ENCODE peak calls at places on chromosome 9, in seven cellular contexts. Z is CD4-positive, CD25-positive, alpha-beta regulatory T cell; M is tibial nerve; C is uterus; T is A673; A is Peyer's patch; Q is GM23248. G is an unnamed sample. For H3K27me3 and H3K4me1, the result is how much of the 10 kb centered on the place peaks cover.

GRCh38 chr9:37309136-37309535 is 113.4 kb upstream of the GRHPR start:
- DNase-seq in T (no peak), Q (peak), A (no peak), C (no peak), M (no peak), Z (no peak), G (peak)

GRCh38 chr9:91285729-91286353 is 75.9 kb downstream of the AUH start:
- DNase-seq in A (no peak), C (no peak), Q (no peak), M (no peak), T (no peak), Z (no peak), G (no peak)

GRCh38 chr9:84122572-84122971 is 142.0 kb downstream of the RMI1 start:
- DNase-seq in Q (no peak), Z (no peak), A (no peak), C (no peak), M (no peak), T (no peak), G (no peak)

GRCh38 chr9:89845321-89845720 is 240.5 kb downstream of the GADD45G start:
- DNase-seq in C (no peak), M (no peak), Q (no peak), T (no peak), A (no peak), Z (no peak), G (no peak)

GRCh38 chr9:6054280-6055099 is 39.1 kb upstream of the RANBP6 start:
- DNase-seq in Z (peak), Q (peak), A (no peak), M (peak), C (peak), T (peak), G (peak)

GRCh38 chr9:121206516-121207370 is 5.1 kb upstream of the RAB14 start:
- DNase-seq in T (peak), Q (no peak), M (no peak), C (no peak), A (no peak), Z (no peak), G (peak)

GRCh38 chr9:132004323-132004722 is 75.3 kb downstream of the MED27 start:
- DNase-seq in Q (no peak), M (no peak), A (no peak), C (no peak), T (no peak), Z (no peak), G (no peak)

GRCh38 chr9:87277346-87277745 is 220.3 kb upstream of the DAPK1 start:
- DNase-seq in M (no peak), C (no peak), Q (no peak), Z (no peak), A (no peak), T (no peak), G (no peak)

GRCh38 chr9:126117631-126118030 is 209.0 kb upstream of the MVB12B start:
- DNase-seq in Q (no peak), C (no peak), M (no peak), A (no peak), Z (no peak), T (no peak), G (no peak)

GRCh38 chr9:128902351-128903078 is 18.3 kb upstream of the PHYHD1 start:
- DNase-seq in T (no peak), A (peak), C (peak), M (no peak), Q (no peak), Z (peak), G (no peak)

GRCh38 chr9:93207326-93207814 is 23.4 kb downstream of the WNK2 start:
- DNase-seq in T (no peak), Z (no peak), A (peak), C (peak), M (peak), Q (peak), G (no peak)

GRCh38 chr9:37999501-38000189 is 69.4 kb downstream of the SHB start:
- DNase-seq in Z (no peak), M (no peak), C (no peak), A (peak), T (peak), Q (peak), G (no peak)

GRCh38 chr9:136539427-136540412 is 6.1 kb downstream of the NOTCH1 start:
- DNase-seq in C (peak), T (no peak), A (peak), Z (peak), M (peak), Q (no peak), G (no peak)

GRCh38 chr9:6565312-6565711 is 80.2 kb downstream of the GLDC start:
- DNase-seq in Z (no peak), T (no peak), Q (peak), A (no peak), C (no peak), M (no peak), G (no peak)

DNA sequence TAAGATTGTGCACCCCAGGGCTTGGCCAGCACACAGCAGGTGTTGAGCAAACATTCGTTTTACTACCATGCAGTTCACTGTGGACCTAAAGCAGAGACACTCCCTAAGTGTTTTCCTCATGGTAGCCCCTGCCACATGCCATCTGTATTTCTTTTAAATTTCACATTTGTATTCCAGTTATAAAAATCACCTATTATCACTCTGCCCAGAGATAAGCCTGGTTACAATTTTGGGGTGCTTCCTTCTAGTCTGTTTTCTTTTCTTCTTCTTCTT is 10.9 kb upstream of the FIBCD1 start:
- DNase-seq in A (no peak), M (no peak), C (no peak), T (no peak), Z (no peak), Q (no peak), G (no peak)
- H3K27me3 ChIP-seq in A (under half), M (under half), C (under half), T (under half), Z (under half), Q (under half), G (under half)

GRCh38 chr9:134641173-134641985 is at the start of gene COL5A1:
- DNase-seq in M (peak), A (peak), T (peak), C (peak), Q (peak), Z (peak), G (peak)

GRCh38 chr9:134640491-134641172 is 971 bp upstream of the COL5A1 start:
- DNase-seq in C (no peak), Z (no peak), Q (no peak), T (no peak), M (no peak), A (no peak), G (peak)

GRCh38 chr9:134642385-134643181 is 980 bp downstream of the COL5A1 start:
- DNase-seq in C (peak), T (peak), Z (no peak), Q (peak), A (no peak), M (peak), G (peak)

GRCh38 chr9:134643306-134643705 is 1.7 kb downstream of the COL5A1 start:
- DNase-seq in Q (peak), T (no peak), C (peak), M (no peak), Z (no peak), A (no peak), G (no peak)

GRCh38 chr9:134641989-134642384 is 384 bp downstream of the COL5A1 start:
- DNase-seq in C (no peak), A (no peak), Z (no peak), T (no peak), Q (no peak), M (no peak), G (no peak)
- H3K4me1 ChIP-seq in C (under half), A (under half), Z (under half), T (under half), Q (under half), M (half or more), G (half or more)

DNA sequence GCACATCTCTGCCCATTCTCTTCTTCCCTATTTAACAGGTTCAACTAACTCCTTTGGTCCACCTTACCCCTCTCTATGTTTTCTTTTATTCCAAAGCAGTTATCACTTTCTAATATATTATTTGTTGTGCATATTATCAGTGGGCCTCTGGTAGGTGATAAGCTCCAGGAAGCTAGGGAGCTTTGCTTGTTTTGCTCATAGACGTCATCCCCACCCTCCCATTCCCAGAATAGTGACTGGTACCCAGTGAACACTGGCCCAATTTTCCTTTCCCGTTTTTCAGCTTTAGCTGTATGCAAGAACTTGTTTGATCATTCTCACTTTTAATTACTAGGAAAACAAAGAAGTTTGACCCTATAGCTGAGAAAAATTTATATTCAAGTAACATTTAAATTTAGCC is 6.9 kb downstream of the ABHD17B start:
- DNase-seq in Q (no peak), M (no peak), Z (no peak), T (no peak), C (no peak), A (no peak), G (no peak)
- H3K27ac ChIP-seq in Q (no peak), M (no peak), Z (no peak), T (no peak), C (no peak), A (no peak), G (no peak)

GRCh38 chr9:34588671-34589370 is 703 bp downstream of the CNTFR start:
- DNase-seq in T (no peak), Z (no peak), Q (no peak), C (no peak), M (no peak), A (no peak), G (no peak)

GRCh38 chr9:34589371-34589655 is 211 bp downstream of the CNTFR start:
- DNase-seq in T (no peak), M (no peak), C (no peak), Z (no peak), Q (no peak), A (no peak), G (no peak)

GRCh38 chr9:34591091-34591910 is 1.8 kb upstream of the CNTFR start:
- DNase-seq in M (peak), Q (peak), A (peak), C (peak), Z (peak), T (peak), G (peak)

GRCh38 chr9:34590376-34591090 is 1.0 kb upstream of the CNTFR start:
- DNase-seq in T (peak), A (peak), Q (no peak), C (peak), Z (no peak), M (peak), G (no peak)

GRCh38 chr9:34589656-34590375 is at the start of gene CNTFR:
- DNase-seq in A (peak), M (no peak), C (peak), T (peak), Z (no peak), Q (peak), G (no peak)
- H3K27me3 ChIP-seq in A (under half), M (under half), C (under half), T (under half), Z (under half), Q (half or more), G (under half)

GRCh38 chr9:111979561-111979960 is 82.9 kb downstream of the UGCG start:
- DNase-seq in Q (no peak), A (no peak), M (no peak), Z (no peak), C (no peak), T (no peak), G (no peak)
- H3K4me1 ChIP-seq in Q (under half), A (under half), M (under half), Z (under half), C (under half), T (under half), G (under half)

DNA sequence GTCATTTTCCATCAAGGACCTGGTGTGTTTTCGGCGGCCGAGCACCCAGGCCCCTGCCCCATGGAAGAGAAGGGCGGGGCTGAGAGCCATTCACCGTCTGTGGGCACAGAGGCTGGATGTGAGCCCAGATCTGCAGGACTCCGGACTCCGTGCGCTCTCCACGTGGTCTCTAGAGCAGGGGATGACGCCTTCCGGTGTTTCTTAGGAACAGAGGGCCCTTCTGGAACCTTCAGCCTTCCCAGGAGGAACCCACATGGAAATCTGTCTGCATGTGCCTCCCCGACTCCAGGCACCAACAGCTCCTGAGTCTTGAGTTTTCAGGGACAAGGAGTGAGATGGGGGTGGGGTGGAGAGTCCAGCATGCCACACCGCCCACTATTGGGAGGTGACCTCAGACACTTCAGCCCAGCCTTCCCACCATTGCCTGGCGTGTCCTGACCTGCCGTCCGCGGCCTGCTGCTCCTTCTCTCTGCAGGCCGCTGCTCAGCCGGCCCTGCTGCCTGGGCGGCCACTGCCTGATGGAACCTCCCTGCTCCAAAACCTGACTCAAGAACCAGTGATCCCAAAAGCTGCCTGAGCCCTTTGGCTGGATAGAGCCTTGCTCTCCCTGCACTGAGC is 2.4 kb upstream of the RXRA start:
- DNase-seq in M (peak), T (no peak), Z (no peak), Q (peak), C (no peak), A (peak), G (peak)
- H3K27ac ChIP-seq in M (peak), T (no peak), Z (no peak), Q (peak), C (no peak), A (peak), G (no peak)

DNA sequence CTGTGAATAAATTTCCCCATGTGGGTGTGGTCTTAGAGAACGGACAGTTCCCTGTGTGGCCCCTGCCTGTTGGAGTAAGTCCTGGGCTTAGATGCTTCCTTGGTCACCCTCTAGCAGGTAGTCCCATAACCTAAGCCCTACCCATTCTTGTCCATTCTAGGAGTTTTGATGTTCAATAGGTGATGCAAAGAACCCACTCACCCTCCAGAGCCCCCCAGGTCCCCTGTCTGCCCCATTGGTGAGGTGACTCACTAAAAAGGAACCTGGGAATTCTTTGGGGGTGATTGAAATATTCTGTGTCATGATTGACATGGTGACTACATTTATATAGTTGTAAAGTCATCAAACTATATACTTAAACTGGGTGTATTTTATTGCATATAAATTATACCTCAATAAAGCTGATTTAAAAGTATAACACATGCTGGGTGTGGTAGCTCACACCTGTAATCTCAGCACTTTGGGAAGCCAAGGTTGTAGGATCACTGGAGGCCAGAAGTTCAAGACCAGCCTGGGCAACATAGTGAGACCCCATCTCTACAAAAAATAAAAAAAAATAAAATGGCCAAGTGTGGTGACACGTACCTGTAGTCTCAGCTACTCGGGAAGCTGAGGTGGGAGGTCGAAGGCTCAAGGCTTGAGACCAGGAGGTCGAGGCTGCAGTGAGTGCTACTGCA is 20.8 kb upstream of the GTF3C5 start:
- DNase-seq in A (peak), Q (no peak), C (no peak), T (no peak), Z (no peak), M (no peak), G (no peak)
- H3K27me3 ChIP-seq in A (under half), Q (under half), C (under half), T (under half), Z (under half), M (under half), G (under half)

DNA sequence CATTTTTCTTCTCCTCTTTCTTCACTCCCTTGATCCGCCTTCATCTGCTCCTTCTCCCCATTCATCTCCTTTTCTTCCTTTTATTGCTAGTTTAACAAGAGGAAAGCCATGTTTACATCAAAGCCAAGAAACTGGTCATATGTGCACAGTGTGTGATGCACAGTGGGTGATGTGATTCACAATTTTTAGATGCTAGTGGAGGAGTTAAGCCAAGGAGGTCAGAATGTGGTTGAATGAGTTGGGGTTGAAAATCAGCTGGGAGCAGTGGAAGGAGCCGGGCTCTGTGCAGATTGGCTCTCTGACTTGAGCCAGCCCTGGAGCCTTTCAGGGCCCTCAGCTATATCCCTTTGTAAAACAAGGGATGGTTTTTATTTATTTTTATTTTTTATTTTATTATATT is 7.3 kb downstream of the ACER2 start:
- DNase-seq in A (no peak), C (no peak), Q (peak), M (no peak), T (no peak), Z (no peak), G (no peak)
- H3K4me1 ChIP-seq in A (under half), C (under half), Q (under half), M (under half), T (under half), Z (under half), G (under half)

GRCh38 chr9:19432473-19432872 is 23.7 kb downstream of the ACER2 start:
- DNase-seq in Z (no peak), C (no peak), M (no peak), A (no peak), T (no peak), Q (no peak), G (no peak)
- H3K27ac ChIP-seq in Z (no peak), C (no peak), M (peak), A (no peak), T (no peak), Q (no peak), G (no peak)